ENCODE peak calls at places on chromosome 17, in seven cellular contexts. L is left lung, K is uterus, A is IMR-90, P is body of pancreas, Q is skeletal muscle cell, T is foreskin fibroblast. X is an unnamed sample.

GRCh38 chr17:79041041-79041570 is 17.1 kb downstream of the C1QTNF1 start:
- DNase-seq in L (no peak), K (no peak), A (no peak), P (no peak), Q (no peak), T (no peak), X (no peak)

GRCh38 chr17:48429638-48430586 is at the start of gene SKAP1:
- DNase-seq in L (peak; percentile 81), K (no peak), A (no peak), P (peak; percentile 48), Q (no peak), T (no peak), X (no peak)

GRCh38 chr17:45310380-45311324 is 6.2 kb downstream of the MAP3K14 start:
- DNase-seq in L (no peak), K (no peak), A (no peak), P (peak; percentile 92), Q (no peak), T (no peak), X (no peak)

GRCh38 chr17:36611345-36612072 is 10.1 kb downstream of the MRM1 start:
- DNase-seq in L (no peak), K (no peak), A (peak; percentile 85), P (no peak), Q (peak; percentile 60), T (peak; percentile 65), X (no peak)

GRCh38 chr17:34146440-34147043 is 108.5 kb upstream of the CCL2 start:
- DNase-seq in L (peak; percentile 80), K (no peak), A (no peak), P (peak; percentile 85), Q (no peak), T (no peak), X (no peak)

GRCh38 chr17:80086081-80086480 is 15.3 kb upstream of the GAA start:
- DNase-seq in L (peak; percentile 48), K (no peak), A (no peak), P (no peak), Q (no peak), T (no peak), X (no peak)

GRCh38 chr17:48738803-48739526 is 10.4 kb upstream of the HOXB13 start:
- DNase-seq in L (no peak), K (no peak), A (no peak), P (no peak), Q (no peak), T (no peak), X (no peak)

GRCh38 chr17:38327936-38328335 is 15.8 kb downstream of the GPR179 start:
- DNase-seq in L (no peak), K (no peak), A (no peak), P (no peak), Q (no peak), T (no peak), X (no peak)

GRCh38 chr17:1605681-1606351 is 22.8 kb downstream of the SLC43A2 start:
- DNase-seq in L (peak; percentile 56), K (no peak), A (no peak), P (no peak), Q (no peak), T (no peak), X (no peak)

GRCh38 chr17:55437165-55437605 is 15.6 kb upstream of the MMD start:
- DNase-seq in L (no peak), K (no peak), A (no peak), P (no peak), Q (no peak), T (no peak), X (no peak)

GRCh38 chr17:55434721-55435120 is 13.1 kb upstream of the MMD start:
- DNase-seq in L (no peak), K (no peak), A (peak; percentile 41), P (no peak), Q (no peak), T (no peak), X (no peak)

GRCh38 chr17:55433629-55434422 is 12.2 kb upstream of the MMD start:
- DNase-seq in L (no peak), K (no peak), A (peak; percentile 96), P (peak; percentile 30), Q (peak; percentile 91), T (peak; percentile 93), X (peak; percentile 96)

GRCh38 chr17:55435408-55435807 is 13.8 kb upstream of the MMD start:
- DNase-seq in L (no peak), K (no peak), A (no peak), P (no peak), Q (no peak), T (no peak), X (no peak)

DNA sequence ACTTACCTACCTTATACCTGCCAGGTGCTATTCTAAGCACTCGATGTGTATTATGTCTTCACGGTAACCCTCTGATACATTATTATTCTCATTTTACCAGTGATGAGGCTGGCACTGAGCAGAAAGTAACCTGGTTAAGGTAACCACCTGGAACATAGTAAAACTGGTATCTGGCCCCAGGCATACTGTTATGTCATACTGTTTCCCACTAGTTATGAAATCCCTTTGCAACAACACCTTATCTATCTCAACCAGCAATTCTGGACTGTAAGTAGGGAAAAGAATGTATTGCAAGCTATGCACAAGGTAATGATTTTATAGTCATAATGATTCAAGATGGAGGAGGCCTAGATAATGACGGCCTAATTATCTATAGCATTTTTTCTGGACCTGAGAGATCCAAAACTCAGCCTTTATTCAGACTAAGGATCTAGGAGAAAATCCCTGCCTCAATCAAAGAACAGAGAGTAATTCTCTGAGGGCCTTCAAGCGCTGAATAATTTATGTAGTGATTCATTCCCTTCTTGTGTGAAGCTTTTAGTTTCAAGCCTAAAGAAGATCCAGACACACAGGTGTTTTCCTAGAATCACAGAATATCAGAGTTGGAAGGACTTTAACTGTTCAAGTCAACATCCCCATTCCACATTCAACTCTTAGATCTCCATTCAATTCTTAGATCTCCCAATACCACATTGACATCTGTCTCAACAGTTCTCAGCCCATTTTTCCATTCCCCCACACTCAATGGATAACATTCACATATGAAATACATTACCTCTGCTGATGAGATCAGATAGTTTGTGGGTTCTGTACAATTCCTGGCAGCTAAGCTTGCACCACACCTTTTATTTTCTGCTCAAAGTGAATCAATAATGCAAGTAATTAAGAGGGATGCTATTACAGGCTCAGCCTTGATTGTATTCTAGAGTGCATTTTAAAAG is 14.9 kb upstream of the MMD start:
- DNase-seq in L (no peak), K (no peak), A (no peak), P (no peak), Q (no peak), T (no peak), X (no peak)
- H3K4me3 ChIP-seq in L (no peak overlapping the region), K (no peak overlapping the region), A (no peak overlapping the region), P (no peak overlapping the region), Q (no peak overlapping the region), T (no peak overlapping the region), X (no peak overlapping the region)

GRCh38 chr17:17497845-17498520 is 1.8 kb upstream of the RASD1 start:
- DNase-seq in L (no peak), K (no peak), A (no peak), P (peak; percentile 4), Q (no peak), T (no peak), X (no peak)

GRCh38 chr17:17496189-17497064 is at the start of gene RASD1:
- DNase-seq in L (peak; percentile 97), K (peak; percentile 91), A (peak; percentile 81), P (peak; percentile 94), Q (peak; percentile 62), T (peak; percentile 87), X (no peak)

GRCh38 chr17:17498606-17499301 is 2.6 kb upstream of the RASD1 start:
- DNase-seq in L (no peak), K (no peak), A (no peak), P (peak; percentile 4), Q (no peak), T (no peak), X (no peak)

GRCh38 chr17:17495448-17496188 is 577 bp downstream of the RASD1 start:
- DNase-seq in L (peak; percentile 87), K (no peak), A (peak; percentile 4), P (no peak), Q (no peak), T (no peak), X (no peak)

GRCh38 chr17:17497065-17497844 is 1.1 kb upstream of the RASD1 start:
- DNase-seq in L (no peak), K (no peak), A (no peak), P (no peak), Q (no peak), T (no peak), X (no peak)
- H3K4me3 ChIP-seq in L (peak overlapping the region; percentile 51), K (no peak overlapping the region), A (no peak overlapping the region), P (no peak overlapping the region), Q (peak overlapping the region; percentile 13), T (peak overlapping the region; percentile 18), X (no peak overlapping the region)

GRCh38 chr17:77464988-77465357 is 324.2 kb downstream of the SEC14L1 start:
- DNase-seq in L (no peak), K (no peak), A (no peak), P (no peak), Q (no peak), T (no peak), X (no peak)

GRCh38 chr17:77467513-77467912 is 326.7 kb downstream of the SEC14L1 start:
- DNase-seq in L (peak; percentile 75), K (no peak), A (no peak), P (no peak), Q (no peak), T (no peak), X (no peak)

GRCh38 chr17:77466140-77466539 is 325.4 kb downstream of the SEC14L1 start:
- DNase-seq in L (peak; percentile 80), K (no peak), A (no peak), P (no peak), Q (no peak), T (no peak), X (no peak)

GRCh38 chr17:77465358-77466041 is 324.7 kb downstream of the SEC14L1 start:
- DNase-seq in L (peak; percentile 86), K (no peak), A (peak; percentile 77), P (peak; percentile 35), Q (no peak), T (peak; percentile 69), X (no peak)

GRCh38 chr17:77466596-77467223 is 325.9 kb downstream of the SEC14L1 start:
- DNase-seq in L (peak; percentile 49), K (no peak), A (no peak), P (no peak), Q (no peak), T (no peak), X (no peak)
- H3K4me3 ChIP-seq in L (no peak overlapping the region), K (no peak overlapping the region), A (no peak overlapping the region), P (no peak overlapping the region), Q (no peak overlapping the region), T (no peak overlapping the region), X (no peak overlapping the region)

GRCh38 chr17:43952724-43953666 is 745 bp downstream of the PYY start:
- DNase-seq in L (peak; percentile 71), K (no peak), A (no peak), P (no peak), Q (no peak), T (no peak), X (no peak)
- H3K4me3 ChIP-seq in L (no peak overlapping the region), K (no peak overlapping the region), A (no peak overlapping the region), P (no peak overlapping the region), Q (no peak overlapping the region), T (no peak overlapping the region), X (no peak overlapping the region)

X was measured in epithelial cell of proximal tubule.